ENCODE peak calls at places on chromosome 5, in four cellular contexts. M is naive thymus-derived CD8-positive, alpha-beta T cell; H is nucleus accumbens; B is cardiac muscle cell. T is an unnamed sample.

GRCh38 chr5:54517512-54518145 is at the start of gene SNX18:
- DNase-seq in H (peak), M (peak), B (peak), T (peak)

GRCh38 chr5:88436290-88436689 is 167.6 kb upstream of the TMEM161B start:
- DNase-seq in M (no peak), H (no peak), B (no peak), T (no peak)

GRCh38 chr5:114447084-114447773 is 85.4 kb downstream of the KCNN2 start:
- DNase-seq in H (no peak), M (no peak), B (peak), T (no peak)

GRCh38 chr5:56852228-56853000 is 37.1 kb downstream of the MAP3K1 start:
- DNase-seq in B (peak), H (no peak), M (no peak), T (no peak)

GRCh38 chr5:102760815-102761214 is 5.7 kb downstream of the PAM start:
- DNase-seq in H (no peak), M (no peak), B (peak), T (no peak)

GRCh38 chr5:116242363-116242762 is 157.5 kb downstream of the COMMD10 start:
- DNase-seq in H (no peak), B (peak), M (no peak), T (no peak)

GRCh38 chr5:42021119-42021518 is 96.0 kb downstream of the FBXO4 start:
- DNase-seq in H (no peak), B (peak), M (no peak), T (no peak)

GRCh38 chr5:170408189-170408588 is 19.0 kb upstream of the KCNMB1 start:
- DNase-seq in H (no peak), B (peak), M (no peak), T (no peak)

GRCh38 chr5:332843-333242 is 11.3 kb downstream of the AHRR start:
- DNase-seq in B (peak), H (no peak), M (no peak), T (no peak)

GRCh38 chr5:54007822-54008777 is 302.3 kb downstream of the ARL15 start:
- DNase-seq in M (no peak), B (peak), H (no peak), T (no peak)

GRCh38 chr5:173573126-173573960 is 43.1 kb downstream of the BOD1 start:
- DNase-seq in H (peak), M (peak), B (peak), T (peak)

GRCh38 chr5:55234171-55234700 is 828 bp upstream of the CCNO start:
- DNase-seq in B (peak), M (no peak), H (no peak), T (no peak)

GRCh38 chr5:59724482-59725392 is 168.8 kb downstream of the PDE4D start:
- DNase-seq in B (peak), M (no peak), H (no peak), T (peak)

T was measured in lung.